ENCODE peak calls at places on chromosome 18, in eight cellular contexts. Z is esophagus squamous epithelium, B is EL, U is anterior cingulate cortex, F is NCI-H1105 treated with DMSO at 0.1 percent for 48 hours, Y is body of pancreas, S is hepatic stellate cell, T is KG1. M is an unnamed sample.

GRCh38 chr18:58615150-58616132 is 13.4 kb downstream of the ALPK2 start:
- DNase-seq in Z (no peak), B (no peak), U (no peak), F (no peak), Y (no peak), S (no peak), T (no peak), M (no peak)

GRCh38 chr18:9950289-9951016 is 36.6 kb downstream of the VAPA start:
- DNase-seq in Z (no peak), B (peak), U (no peak), F (no peak), Y (no peak), S (no peak), T (no peak), M (no peak)

GRCh38 chr18:57869228-57869627 is 66.1 kb upstream of the ATP8B1 start:
- DNase-seq in Z (no peak), B (no peak), U (no peak), F (no peak), Y (no peak), S (no peak), T (no peak), M (no peak)

GRCh38 chr18:50820901-50821520 is 1.2 kb upstream of the MRO start:
- DNase-seq in Z (no peak), B (no peak), U (no peak), F (no peak), Y (no peak), S (no peak), T (peak), M (no peak)

GRCh38 chr18:26561769-26562168 is 13.4 kb upstream of the KCTD1 start:
- DNase-seq in Z (no peak), B (no peak), U (no peak), F (no peak), Y (no peak), S (no peak), T (no peak), M (no peak)

GRCh38 chr18:7482342-7482741 is 84.8 kb upstream of the PTPRM start:
- DNase-seq in Z (no peak), B (peak), U (no peak), F (no peak), Y (no peak), S (no peak), T (no peak), M (no peak)

GRCh38 chr18:24397131-24397693 is 412 bp downstream of the OSBPL1A start:
- DNase-seq in Z (peak), B (peak), U (peak), F (peak), Y (peak), S (peak), T (peak), M (peak)

GRCh38 chr18:26649193-26649543 is 100.8 kb upstream of the KCTD1 start:
- DNase-seq in Z (no peak), B (no peak), U (no peak), F (no peak), Y (no peak), S (no peak), T (no peak), M (no peak)

GRCh38 chr18:39721712-39722111 is 2156.1 kb upstream of the CELF4 start:
- DNase-seq in Z (no peak), B (no peak), U (no peak), F (no peak), Y (no peak), S (no peak), T (no peak), M (no peak)

GRCh38 chr18:7452331-7452730 is 114.8 kb upstream of the PTPRM start:
- DNase-seq in Z (no peak), B (peak), U (no peak), F (peak), Y (peak), S (peak), T (no peak), M (no peak)

GRCh38 chr18:35047697-35048292 is 6.6 kb downstream of the MAPRE2 start:
- DNase-seq in Z (no peak), B (no peak), U (no peak), F (no peak), Y (no peak), S (no peak), T (no peak), M (no peak)

GRCh38 chr18:36719630-36720029 is 109.2 kb downstream of the TPGS2 start:
- DNase-seq in Z (no peak), B (no peak), U (no peak), F (no peak), Y (no peak), S (no peak), T (no peak), M (no peak)

GRCh38 chr18:79200546-79201268 is 131.5 kb downstream of the ATP9B start:
- DNase-seq in Z (peak), B (peak), U (peak), F (no peak), Y (peak), S (peak), T (no peak), M (peak)

GRCh38 chr18:69399253-69399652 is 1.4 kb upstream of the DOK6 start:
- DNase-seq in Z (no peak), B (no peak), U (no peak), F (no peak), Y (no peak), S (no peak), T (no peak), M (no peak)

GRCh38 chr18:56085561-56085960 is 497.6 kb upstream of the TCF4 start:
- DNase-seq in Z (no peak), B (peak), U (no peak), F (no peak), Y (peak), S (no peak), T (no peak), M (no peak)

GRCh38 chr18:12455511-12455910 is 47.8 kb downstream of the PRELID3A start:
- DNase-seq in Z (no peak), B (no peak), U (peak), F (no peak), Y (no peak), S (no peak), T (no peak), M (peak)

GRCh38 chr18:33277431-33277830 is 163.1 kb downstream of the CCDC178 start:
- DNase-seq in Z (no peak), B (no peak), U (no peak), F (no peak), Y (no peak), S (no peak), T (no peak), M (no peak)

GRCh38 chr18:55510809-55511208 is 77.2 kb downstream of the TCF4 start:
- DNase-seq in Z (no peak), B (peak), U (no peak), F (no peak), Y (no peak), S (no peak), T (peak), M (no peak)

GRCh38 chr18:28468903-28469302 is 292.0 kb upstream of the CDH2 start:
- DNase-seq in Z (no peak), B (no peak), U (no peak), F (no peak), Y (no peak), S (no peak), T (no peak), M (no peak)

GRCh38 chr18:48851563-48851962 is 99.2 kb downstream of the SMAD7 start:
- DNase-seq in Z (no peak), B (no peak), U (no peak), F (no peak), Y (no peak), S (peak), T (no peak), M (peak)

GRCh38 chr18:55731594-55732042 is 143.6 kb upstream of the TCF4 start:
- DNase-seq in Z (no peak), B (no peak), U (no peak), F (no peak), Y (no peak), S (no peak), T (no peak), M (no peak)

GRCh38 chr18:34866739-34867138 is 156.6 kb downstream of the DTNA start:
- DNase-seq in Z (no peak), B (peak), U (no peak), F (no peak), Y (no peak), S (no peak), T (no peak), M (no peak)

GRCh38 chr18:76620326-76620813 is 125.3 kb upstream of the ZNF516 start:
- DNase-seq in Z (peak), B (peak), U (peak), F (peak), Y (peak), S (peak), T (peak), M (peak)